ENCODE peak calls at places on chromosomes 4 and X, in four cellular contexts. W, V, S and X are unnamed samples.

GRCh38 chr4:24160358-24160757 is 270.5 kb upstream of the PPARGC1A start:
- DNase-seq in W (no peak), V (no peak), S (no peak), X (no peak)

GRCh38 chrX:23372220-23372902 is 37.7 kb downstream of the PTCHD1 start:
- DNase-seq in W (no peak), V (no peak), S (no peak), X (peak; percentile 18)

GRCh38 chr4:12179264-12179616 is 750.5 kb upstream of the HS3ST1 start:
- DNase-seq in W (no peak), V (no peak), S (no peak), X (no peak)

GRCh38 chr4:142961866-142962265 is 115.8 kb upstream of the INPP4B start:
- DNase-seq in W (no peak), V (no peak), S (peak; percentile 1), X (no peak)

GRCh38 chr4:113756005-113756410 is 5.5 kb downstream of the CAMK2D start:
- DNase-seq in W (peak; percentile 73), V (peak; percentile 11), S (peak; percentile 31), X (peak; percentile 43)

GRCh38 chrX:136210806-136211205 is 40.4 kb downstream of the MAP7D3 start:
- DNase-seq in W (no peak), V (no peak), S (no peak), X (no peak)

GRCh38 chrX:98448524-98448923 is 1564.8 kb downstream of the RPA4 start:
- DNase-seq in W (no peak), V (peak; percentile 49), S (no peak), X (no peak)

GRCh38 chrX:110851780-110852179 is 56.2 kb upstream of the CHRDL1 start:
- DNase-seq in W (peak; percentile 66), V (no peak), S (no peak), X (no peak)

GRCh38 chrX:12617241-12617640 is 174.0 kb upstream of the PRPS2 start:
- DNase-seq in W (no peak), V (no peak), S (no peak), X (no peak)

GRCh38 chr4:81118086-81118485 is 87.6 kb downstream of the BMP3 start:
- DNase-seq in W (no peak), V (no peak), S (no peak), X (no peak)

GRCh38 chrX:48021026-48021900 is 14.5 kb downstream of the SPACA5 start:
- DNase-seq in W (peak; percentile 71), V (peak; percentile 71), S (peak; percentile 83), X (peak; percentile 73)

GRCh38 chrX:48022740-48023139 is 16.0 kb downstream of the SPACA5 start:
- DNase-seq in W (peak; percentile 26), V (no peak), S (no peak), X (no peak)

GRCh38 chrX:48028091-48028490 is 21.3 kb downstream of the SPACA5 start:
- DNase-seq in W (no peak), V (no peak), S (no peak), X (no peak)

GRCh38 chrX:48025561-48025960 is 18.8 kb downstream of the SPACA5 start:
- DNase-seq in W (peak; percentile 62), V (peak; percentile 79), S (peak; percentile 76), X (peak; percentile 54)

DNA sequence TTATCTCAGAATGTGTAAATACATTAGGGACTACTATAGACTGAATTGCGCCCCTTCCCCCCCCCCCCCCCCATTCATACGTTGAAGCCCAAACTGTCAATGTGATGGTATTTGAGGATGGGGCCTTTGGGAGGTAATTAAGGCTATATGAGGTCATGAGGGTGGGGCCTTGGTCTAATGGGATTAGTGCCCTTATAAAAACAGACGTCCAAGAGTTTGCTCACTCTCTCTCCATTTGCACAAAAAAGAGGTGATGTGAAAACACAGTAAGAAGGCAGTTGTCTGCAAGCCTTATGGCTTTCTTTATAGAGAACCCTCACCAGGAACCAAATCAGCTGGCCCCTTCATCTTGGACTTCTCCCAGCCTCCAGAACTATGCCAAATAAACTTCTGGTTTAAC is 15.3 kb downstream of the SPACA5 start:
- DNase-seq in W (no peak), V (no peak), S (no peak), X (no peak)
- H3K4me3 ChIP-seq in W (peak overlapping the region; percentile 82), V (peak overlapping the region; percentile 80), S (peak overlapping the region; percentile 75), X (no peak overlapping the region)

GRCh38 chr4:173530326-173531062 is 465 bp upstream of the HAND2 start:
- DNase-seq in W (peak; percentile 69), V (peak; percentile 28), S (no peak), X (no peak)
- H3K4me3 ChIP-seq in W (peak overlapping the region; percentile 97), V (peak overlapping the region; percentile 65), S (no peak overlapping the region), X (no peak overlapping the region)

DNA sequence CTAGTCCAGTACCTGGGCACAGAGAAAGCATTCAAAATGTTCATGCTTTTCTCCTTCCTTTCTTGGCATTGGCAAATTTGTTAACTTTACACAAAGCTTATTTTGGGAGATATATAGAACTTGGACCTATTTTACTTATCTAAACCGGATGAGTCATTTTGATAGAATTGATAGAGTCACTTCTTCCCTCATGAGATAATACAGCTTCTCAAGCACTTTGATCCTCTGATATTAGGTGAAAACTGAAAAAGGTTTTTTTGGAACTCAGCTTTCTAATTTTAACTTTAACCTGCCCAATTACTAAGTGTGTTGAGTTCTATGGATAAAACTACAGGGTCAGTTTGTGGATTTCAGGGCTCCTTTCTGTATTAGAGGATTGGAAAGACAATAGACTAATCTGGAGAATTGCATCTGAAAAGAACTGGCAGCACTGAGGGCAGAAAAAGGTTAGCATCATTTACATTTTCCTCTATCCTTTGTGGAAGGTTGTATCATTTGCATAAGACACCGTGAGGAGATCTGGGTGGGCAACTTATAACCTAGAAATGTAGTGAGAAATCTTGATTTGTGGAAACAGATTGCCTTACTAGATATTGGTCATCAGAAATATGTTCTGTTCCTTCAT is 2.4 kb downstream of the WDR44 start:
- DNase-seq in W (peak; percentile 13), V (peak; percentile 40), S (no peak), X (no peak)
- H3K4me3 ChIP-seq in W (peak overlapping the region; percentile 98), V (peak overlapping the region; percentile 80), S (peak overlapping the region; percentile 93), X (peak overlapping the region; percentile 75)

DNA sequence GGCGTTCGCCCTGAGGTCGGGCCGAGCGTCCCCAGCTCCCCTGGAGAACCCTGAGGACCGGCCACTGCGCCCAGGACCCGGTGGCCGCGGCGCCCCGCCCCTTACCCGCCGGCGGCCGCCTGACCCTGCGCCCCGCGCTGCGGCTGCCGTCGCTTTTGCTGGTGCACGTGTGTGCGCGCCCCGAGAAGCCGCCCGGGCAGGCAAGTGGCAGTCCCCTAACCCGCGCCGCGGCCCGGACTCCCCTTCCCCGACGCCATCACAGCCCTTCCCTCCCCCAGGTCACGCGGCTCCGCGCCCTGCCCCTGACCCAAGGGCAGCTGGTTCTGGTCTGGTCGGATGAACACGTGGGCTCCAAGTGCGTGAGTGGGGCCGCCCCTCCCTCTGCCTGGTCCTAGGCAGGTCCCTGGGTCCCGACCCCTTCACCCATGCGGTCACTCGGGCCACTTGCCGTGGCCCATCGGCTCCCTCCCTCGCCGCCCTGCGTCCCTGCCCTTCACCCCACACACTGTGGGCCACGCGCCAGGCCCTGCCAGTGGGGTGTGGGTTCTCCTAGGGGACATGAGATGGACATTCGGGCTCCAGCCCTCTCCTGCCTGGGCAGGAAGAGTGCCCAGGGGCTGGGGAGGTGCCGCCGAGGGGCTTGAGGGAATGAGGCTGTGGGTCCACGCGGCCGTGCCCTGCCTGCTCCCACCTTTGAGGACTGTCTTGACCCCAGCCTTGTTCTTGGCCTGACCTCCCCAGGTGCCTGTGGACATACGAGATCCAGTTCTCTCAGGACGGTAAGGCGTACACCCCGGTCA is 8.0 kb upstream of the FGFRL1 start:
- DNase-seq in W (no peak), V (peak; percentile 64), S (no peak), X (no peak)
- H3K4me3 ChIP-seq in W (no peak overlapping the region), V (peak overlapping the region; percentile 57), S (no peak overlapping the region), X (no peak overlapping the region)

DNA sequence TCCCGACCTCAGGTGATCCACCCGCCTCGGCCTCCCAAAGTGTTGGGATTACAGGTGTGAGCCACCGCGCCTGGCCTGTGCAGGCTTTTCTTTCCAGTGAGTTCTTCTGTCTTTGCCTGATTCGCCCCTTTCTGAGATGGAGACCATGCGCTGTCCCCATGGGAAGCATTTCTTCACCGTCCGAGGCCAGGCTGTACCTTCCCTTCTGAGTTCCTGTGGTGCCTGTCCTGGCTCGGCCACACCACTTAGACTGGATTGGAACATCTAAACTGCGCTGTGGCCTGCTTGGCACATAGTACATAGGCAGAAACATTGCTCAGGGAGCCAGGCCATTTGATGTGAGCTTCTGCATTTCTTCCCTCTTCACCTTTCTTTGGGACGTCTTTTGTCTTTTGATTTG is 23.7 kb downstream of the FAM193A start:
- DNase-seq in W (no peak), V (no peak), S (no peak), X (no peak)
- H3K4me3 ChIP-seq in W (no peak overlapping the region), V (no peak overlapping the region), S (no peak overlapping the region), X (no peak overlapping the region)

GRCh38 chr4:5051692-5052423 is 578 bp downstream of the STK32B start:
- DNase-seq in W (peak; percentile 53), V (peak; percentile 70), S (no peak), X (peak; percentile 7)

GRCh38 chr4:5050520-5050955 is 742 bp upstream of the STK32B start:
- DNase-seq in W (peak; percentile 91), V (peak; percentile 91), S (peak; percentile 14), X (peak; percentile 60)

GRCh38 chr4:5051210-5051691 is at the start of gene STK32B:
- DNase-seq in W (peak; percentile 86), V (peak; percentile 87), S (no peak), X (peak; percentile 83)

GRCh38 chr4:5052726-5053425 is 1.6 kb downstream of the STK32B start:
- DNase-seq in W (peak; percentile 19), V (no peak), S (no peak), X (no peak)

DNA sequence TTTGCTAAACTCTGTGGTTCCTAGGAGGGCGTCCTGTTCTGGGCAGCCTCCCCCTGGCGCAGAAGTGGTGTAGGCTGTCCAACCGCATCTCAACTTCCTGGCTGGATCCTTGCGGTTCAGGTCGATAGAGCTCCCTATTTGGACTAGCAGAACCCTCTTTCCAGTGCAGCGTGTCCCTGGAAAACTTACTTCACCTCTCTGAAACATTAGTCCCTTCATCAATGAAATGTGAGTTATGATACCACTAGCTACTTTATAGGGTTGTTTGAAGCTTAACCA is 1.1 kb downstream of the STK32B start:
- DNase-seq in W (no peak), V (no peak), S (no peak), X (peak; percentile 11)
- H3K4me3 ChIP-seq in W (peak overlapping the region; percentile 75), V (peak overlapping the region; percentile 85), S (no peak overlapping the region), X (peak overlapping the region; percentile 65)

DNA sequence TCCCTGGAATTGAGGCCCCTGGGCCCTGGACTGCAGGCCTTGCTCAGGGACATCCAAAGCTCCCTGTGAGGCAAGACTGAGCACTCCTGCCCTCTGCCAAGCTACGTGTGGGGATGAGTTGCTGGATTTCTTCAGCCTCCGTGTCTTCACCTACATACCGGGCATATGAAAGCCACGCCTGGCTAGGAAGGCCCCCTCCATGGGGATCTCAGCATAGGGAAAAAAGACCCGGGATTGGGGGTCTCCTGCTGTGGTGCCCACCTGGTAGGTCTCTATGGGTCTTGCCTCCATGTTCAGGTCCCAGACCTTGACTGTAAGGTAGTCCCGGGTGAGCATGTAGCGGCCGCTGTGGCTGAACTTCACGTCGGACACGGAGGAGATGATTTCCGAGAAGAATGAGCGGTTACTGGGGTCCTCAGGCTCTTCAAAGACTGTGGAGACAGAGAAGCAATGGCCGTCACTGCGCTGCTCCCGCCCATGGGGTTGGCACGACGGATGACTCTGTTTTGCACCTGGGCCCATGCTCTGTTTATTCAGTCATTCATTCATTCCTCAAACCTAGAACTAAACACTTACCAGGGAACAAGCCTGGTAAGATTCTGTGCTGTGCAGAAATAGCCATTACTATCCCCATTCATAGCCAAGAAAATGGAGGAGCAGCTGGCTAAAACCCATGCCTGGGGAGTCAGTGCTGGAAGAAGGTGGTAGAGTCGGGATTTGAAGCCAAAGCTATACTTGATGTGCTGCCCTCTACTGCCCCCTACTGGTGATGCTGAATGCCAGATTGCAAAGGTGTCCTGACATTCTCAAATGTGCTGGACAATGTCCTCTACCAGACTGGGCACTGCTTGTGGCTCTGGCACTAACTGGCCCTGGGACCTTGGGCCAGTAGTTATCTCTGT is 63.9 kb downstream of the WFS1 start:
- DNase-seq in W (peak; percentile 11), V (peak; percentile 60), S (peak; percentile 39), X (no peak)
- H3K4me3 ChIP-seq in W (no peak overlapping the region), V (no peak overlapping the region), S (no peak overlapping the region), X (no peak overlapping the region)